ENCODE peak calls at places on chromosomes 4 and X, in five cellular contexts. One of them, this sample, is unnamed.

GRCh38 chr4:15963568-15963967 is 593 bp upstream of the FGFBP2 start:
- DNase-seq in H1: no peak
- DNase-seq in SK-N-SH: peak; percentile 26
- DNase-seq in K562: no peak
- DNase-seq in HCT116: no peak
- DNase-seq in this sample: no peak

GRCh38 chrX:72027914-72028307 is 103.8 kb downstream of the RTL5 start:
- DNase-seq in SK-N-SH: no peak
- DNase-seq in H1: no peak
- DNase-seq in HCT116: no peak
- DNase-seq in K562: no peak
- DNase-seq in this sample: no peak

GRCh38 chr4:147793973-147794690 is 62.2 kb downstream of the ARHGAP10 start:
- DNase-seq in SK-N-SH: no peak
- DNase-seq in HCT116: no peak
- DNase-seq in H1: no peak
- DNase-seq in K562: no peak
- DNase-seq in this sample: no peak

GRCh38 chr4:48778431-48779094 is 1.5 kb downstream of the FRYL start:
- DNase-seq in HCT116: no peak
- DNase-seq in K562: peak; percentile 16
- DNase-seq in SK-N-SH: peak; percentile 6
- DNase-seq in H1: no peak
- DNase-seq in this sample: no peak

GRCh38 chr4:186942745-186943606 is 219.3 kb upstream of the FAT1 start:
- DNase-seq in H1: no peak
- DNase-seq in HCT116: no peak
- DNase-seq in SK-N-SH: peak; percentile 33
- DNase-seq in K562: no peak
- DNase-seq in this sample: no peak

GRCh38 chr4:14667624-14668295 is 334.5 kb upstream of the CPEB2 start:
- DNase-seq in SK-N-SH: no peak
- DNase-seq in K562: no peak
- DNase-seq in H1: no peak
- DNase-seq in HCT116: no peak
- DNase-seq in this sample: no peak

GRCh38 chr4:153799708-153800074 is 10.8 kb upstream of the SFRP2 start:
- DNase-seq in HCT116: no peak
- DNase-seq in SK-N-SH: no peak
- DNase-seq in K562: peak; percentile 17
- DNase-seq in H1: no peak
- DNase-seq in this sample: no peak

GRCh38 chrX:17104433-17104832 is 158.0 kb downstream of the REPS2 start:
- DNase-seq in SK-N-SH: no peak
- DNase-seq in H1: no peak
- DNase-seq in HCT116: no peak
- DNase-seq in K562: no peak
- DNase-seq in this sample: no peak

GRCh38 chr4:131499139-131499873 is 1649.8 kb upstream of the PCDH10 start:
- DNase-seq in HCT116: no peak
- DNase-seq in K562: no peak
- DNase-seq in SK-N-SH: no peak
- DNase-seq in H1: no peak
- DNase-seq in this sample: no peak

GRCh38 chr4:140047781-140048180 is 106.2 kb downstream of the MAML3 start:
- DNase-seq in H1: no peak
- DNase-seq in SK-N-SH: no peak
- DNase-seq in HCT116: no peak
- DNase-seq in K562: no peak
- DNase-seq in this sample: no peak

GRCh38 chr4:130403221-130403620 is 1307.3 kb downstream of the C4orf33 start:
- DNase-seq in HCT116: no peak
- DNase-seq in SK-N-SH: no peak
- DNase-seq in K562: no peak
- DNase-seq in H1: no peak
- DNase-seq in this sample: no peak

GRCh38 chr4:63302078-63302477 is 1107.2 kb downstream of the TECRL start:
- DNase-seq in H1: no peak
- DNase-seq in SK-N-SH: no peak
- DNase-seq in HCT116: no peak
- DNase-seq in K562: no peak
- DNase-seq in this sample: no peak

GRCh38 chrX:18098704-18099103 is 122.0 kb downstream of the BEND2 start:
- DNase-seq in K562: no peak
- DNase-seq in H1: no peak
- DNase-seq in SK-N-SH: no peak
- DNase-seq in HCT116: no peak
- DNase-seq in this sample: no peak

GRCh38 chrX:108036298-108036973 is 8.4 kb upstream of the VSIG1 start:
- DNase-seq in SK-N-SH: no peak
- DNase-seq in HCT116: no peak
- DNase-seq in K562: peak; percentile 56
- DNase-seq in H1: no peak
- DNase-seq in this sample: no peak

GRCh38 chr4:41656572-41657301 is 91.8 kb downstream of the PHOX2B start:
- DNase-seq in HCT116: no peak
- DNase-seq in K562: no peak
- DNase-seq in H1: no peak
- DNase-seq in SK-N-SH: no peak
- DNase-seq in this sample: no peak

GRCh38 chr4:10715696-10716095 is 31.1 kb upstream of the CLNK start:
- DNase-seq in SK-N-SH: no peak
- DNase-seq in HCT116: no peak
- DNase-seq in K562: no peak
- DNase-seq in H1: no peak
- DNase-seq in this sample: no peak

GRCh38 chrX:137430301-137430700 is 135.6 kb upstream of the ZIC3 start:
- DNase-seq in SK-N-SH: no peak
- DNase-seq in HCT116: no peak
- DNase-seq in K562: no peak
- DNase-seq in H1: no peak
- DNase-seq in this sample: no peak

GRCh38 chr4:121053601-121054143 is 18.7 kb downstream of the NDNF start:
- DNase-seq in SK-N-SH: no peak
- DNase-seq in HCT116: no peak
- DNase-seq in K562: no peak
- DNase-seq in H1: no peak
- DNase-seq in this sample: no peak

GRCh38 chr4:140309124-140309870 is 64.1 kb upstream of the SCOC start:
- DNase-seq in SK-N-SH: no peak
- DNase-seq in HCT116: no peak
- DNase-seq in H1: no peak
- DNase-seq in K562: no peak
- DNase-seq in this sample: no peak

GRCh38 chrX:148695362-148695761 is 194.9 kb downstream of the AFF2 start:
- DNase-seq in HCT116: no peak
- DNase-seq in H1: no peak
- DNase-seq in SK-N-SH: no peak
- DNase-seq in K562: no peak
- DNase-seq in this sample: no peak

GRCh38 chr4:156751486-156751885 is 220.1 kb downstream of the PDGFC start:
- DNase-seq in HCT116: no peak
- DNase-seq in K562: no peak
- DNase-seq in H1: no peak
- DNase-seq in SK-N-SH: no peak
- DNase-seq in this sample: no peak

DNA sequence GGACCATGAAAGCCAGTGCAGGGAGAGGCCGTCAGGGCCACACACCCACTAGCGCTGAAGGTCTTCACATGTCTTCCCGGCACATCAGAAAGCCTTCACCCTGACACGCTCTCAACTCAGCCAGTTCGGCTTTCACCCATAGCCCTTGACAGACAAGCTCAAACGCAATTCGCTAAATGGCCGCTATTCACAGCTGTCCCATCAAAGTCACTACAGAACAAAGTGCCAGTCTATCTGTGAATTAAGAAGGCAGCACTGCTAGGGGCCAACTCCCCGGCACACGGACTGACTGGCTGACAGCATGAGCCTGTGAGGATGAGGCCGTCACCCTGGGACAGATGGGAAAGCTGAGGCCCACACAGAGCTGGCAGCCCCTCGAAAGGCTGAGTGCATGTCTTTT is 45.7 kb downstream of the ACOX3 start:
- DNase-seq in HCT116: no peak
- DNase-seq in K562: no peak
- DNase-seq in H1: no peak
- DNase-seq in SK-N-SH: no peak
- DNase-seq in this sample: no peak
- TF ChIP-seq SIN3A in HCT116: no peak
- TF ChIP-seq SIN3A in K562: no peak
- TF ChIP-seq SIN3A in H1: no peak
- TF ChIP-seq SIN3A in SK-N-SH: no peak
- TF ChIP-seq SIN3A in this sample: no peak

GRCh38 chr4:2079006-2079405 is 19.9 kb downstream of the NAT8L start:
- DNase-seq in SK-N-SH: no peak
- DNase-seq in H1: no peak
- DNase-seq in K562: no peak
- DNase-seq in HCT116: no peak
- DNase-seq in this sample: no peak
- TF ChIP-seq SIN3A in SK-N-SH: no peak
- TF ChIP-seq SIN3A in H1: no peak
- TF ChIP-seq SIN3A in K562: no peak
- TF ChIP-seq SIN3A in HCT116: no peak
- TF ChIP-seq SIN3A in this sample: no peak

GRCh38 chr4:8725071-8725841 is 132.7 kb downstream of the CPZ start:
- DNase-seq in HCT116: no peak
- DNase-seq in H1: peak; percentile 56
- DNase-seq in K562: no peak
- DNase-seq in SK-N-SH: peak; percentile 89
- DNase-seq in this sample: no peak
- TF ChIP-seq SIN3A in HCT116: no peak
- TF ChIP-seq SIN3A in H1: no peak
- TF ChIP-seq SIN3A in K562: no peak
- TF ChIP-seq SIN3A in SK-N-SH: no peak
- TF ChIP-seq SIN3A in this sample: no peak

GRCh38 chrX:46673596-46673995 is 85.3 kb downstream of the SLC9A7 start:
- DNase-seq in HCT116: no peak
- DNase-seq in H1: no peak
- DNase-seq in K562: no peak
- DNase-seq in SK-N-SH: no peak
- DNase-seq in this sample: no peak
- TF ChIP-seq SIN3A in HCT116: no peak
- TF ChIP-seq SIN3A in H1: no peak
- TF ChIP-seq SIN3A in K562: no peak
- TF ChIP-seq SIN3A in SK-N-SH: no peak
- TF ChIP-seq SIN3A in this sample: no peak

This sample was measured in GM12878.